ENCODE peak calls at places on chromosomes 1 and 21, in ten cellular contexts. V is RWPE1; Y is aorta; T is A549; F is GM10248; G is neural progenitor cell; Z is T-helper 9 cell; H is midbrain; B is activated CD4-positive, alpha-beta T cell treated with anti-CD3 and anti-CD28 coated beads, Interleukin-2, amount 50 U/mL, for 24 hours; E is activated CD8-positive, alpha-beta memory T cell treated with anti-CD3 and anti-CD28 coated beads, Interleukin-2, amount 50 U/mL, for 48 hours. L is an unnamed sample.

GRCh38 chr1:242243472-242243871 is 244.6 kb upstream of the MAP1LC3C start:
- DNase-seq in V (no peak), Y (no peak), T (no peak), F (peak; percentile 35), G (no peak), Z (no peak), H (peak; percentile 68), B (no peak), E (no peak), L (no peak)

GRCh38 chr1:162192323-162192678 is 122.8 kb downstream of the NOS1AP start:
- DNase-seq in V (no peak), Y (no peak), T (no peak), F (no peak), G (no peak), Z (no peak), H (no peak), B (no peak), E (no peak), L (no peak)

GRCh38 chr1:113768916-113769598 is 9.8 kb upstream of the PHTF1 start:
- DNase-seq in V (no peak), Y (no peak), T (no peak), F (no peak), G (peak; percentile 61), Z (no peak), H (no peak), B (no peak), E (no peak), L (no peak)

GRCh38 chr1:181089017-181089776 is 697 bp downstream of the IER5 start:
- DNase-seq in V (no peak), Y (peak; percentile 67), T (no peak), F (no peak), G (peak; percentile 67), Z (peak; percentile 21), H (no peak), B (no peak), E (peak; percentile 82), L (peak; percentile 26)

GRCh38 chr1:24981632-24982007 is 51.5 kb upstream of the RUNX3 start:
- DNase-seq in V (no peak), Y (no peak), T (no peak), F (no peak), G (no peak), Z (peak; percentile 29), H (no peak), B (no peak), E (no peak), L (peak; percentile 27)

GRCh38 chr1:156629825-156630449 is 10.7 kb downstream of the HAPLN2 start:
- DNase-seq in V (no peak), Y (no peak), T (no peak), F (no peak), G (no peak), Z (no peak), H (no peak), B (no peak), E (no peak), L (no peak)

GRCh38 chr1:43435146-43436145 is 18.3 kb downstream of the HYI start:
- DNase-seq in V (no peak), Y (peak; percentile 63), T (no peak), F (no peak), G (peak; percentile 46), Z (no peak), H (peak; percentile 29), B (no peak), E (no peak), L (no peak)

GRCh38 chr21:45917241-45917640 is 64.3 kb upstream of the COL6A1 start:
- DNase-seq in V (no peak), Y (no peak), T (no peak), F (no peak), G (no peak), Z (no peak), H (no peak), B (no peak), E (no peak), L (no peak)

GRCh38 chr1:210299501-210299900 is 29.2 kb upstream of the HHAT start:
- DNase-seq in V (peak; percentile 15), Y (no peak), T (no peak), F (no peak), G (no peak), Z (no peak), H (no peak), B (no peak), E (no peak), L (no peak)

GRCh38 chr21:43853851-43854772 is 10.9 kb upstream of the AGPAT3 start:
- DNase-seq in V (no peak), Y (no peak), T (no peak), F (no peak), G (no peak), Z (no peak), H (no peak), B (no peak), E (no peak), L (no peak)

GRCh38 chr21:39523398-39523797 is 71.6 kb downstream of the SH3BGR start:
- DNase-seq in V (no peak), Y (peak; percentile 59), T (no peak), F (no peak), G (no peak), Z (no peak), H (no peak), B (no peak), E (no peak), L (no peak)

GRCh38 chr1:245677446-245678240 is 522.9 kb downstream of the KIF26B start:
- DNase-seq in V (no peak), Y (peak; percentile 23), T (no peak), F (no peak), G (no peak), Z (no peak), H (no peak), B (no peak), E (no peak), L (no peak)

GRCh38 chr1:109312978-109313775 is 6.4 kb upstream of the MYBPHL start:
- DNase-seq in V (no peak), Y (no peak), T (no peak), F (no peak), G (no peak), Z (no peak), H (peak; percentile 83), B (no peak), E (no peak), L (no peak)

GRCh38 chr1:204545202-204545601 is 29.0 kb downstream of the MDM4 start:
- DNase-seq in V (peak; percentile 44), Y (no peak), T (no peak), F (no peak), G (no peak), Z (no peak), H (no peak), B (no peak), E (no peak), L (no peak)

GRCh38 chr1:89547563-89548485 is 23.2 kb downstream of the LRRC8B start:
- DNase-seq in V (peak; percentile 90), Y (no peak), T (peak; percentile 43), F (no peak), G (no peak), Z (no peak), H (peak; percentile 24), B (no peak), E (no peak), L (no peak)

GRCh38 chr1:89633745-89634625 is 1.1 kb downstream of the LRRC8C start:
- DNase-seq in V (peak; percentile 39), Y (no peak), T (peak; percentile 29), F (peak; percentile 19), G (peak; percentile 35), Z (no peak), H (peak; percentile 44), B (peak; percentile 17), E (no peak), L (no peak)

GRCh38 chr1:226097866-226098625 is 35.5 kb downstream of the H3-3A start:
- DNase-seq in V (peak; percentile 78), Y (no peak), T (no peak), F (no peak), G (no peak), Z (no peak), H (no peak), B (no peak), E (no peak), L (no peak)

GRCh38 chr1:224411766-224412165 is 22.8 kb downstream of the WDR26 start:
- DNase-seq in V (no peak), Y (no peak), T (no peak), F (no peak), G (no peak), Z (no peak), H (no peak), B (no peak), E (no peak), L (no peak)

GRCh38 chr1:164950453-164951052 is 391.6 kb downstream of the PBX1 start:
- DNase-seq in V (no peak), Y (no peak), T (no peak), F (no peak), G (no peak), Z (no peak), H (no peak), B (no peak), E (no peak), L (no peak)

GRCh38 chr1:61079898-61080336 is 2.4 kb upstream of the NFIA start:
- DNase-seq in V (peak; percentile 69), Y (peak; percentile 84), T (peak; percentile 79), F (no peak), G (peak; percentile 60), Z (no peak), H (peak; percentile 87), B (no peak), E (no peak), L (no peak)

GRCh38 chr1:200802865-200803512 is 64.3 kb downstream of the CAMSAP2 start:
- DNase-seq in V (peak; percentile 89), Y (peak; percentile 79), T (peak; percentile 84), F (peak; percentile 58), G (peak; percentile 93), Z (peak; percentile 65), H (peak; percentile 82), B (peak; percentile 25), E (peak; percentile 79), L (peak; percentile 66)

GRCh38 chr1:191498318-191498717 is 659.9 kb upstream of the RGS18 start:
- DNase-seq in V (peak; percentile 46), Y (no peak), T (no peak), F (no peak), G (no peak), Z (no peak), H (no peak), B (no peak), E (no peak), L (no peak)

GRCh38 chr1:228037401-228038386 is 30.9 kb downstream of the WNT3A start:
- DNase-seq in V (peak; percentile 56), Y (peak; percentile 44), T (no peak), F (peak; percentile 84), G (peak; percentile 86), Z (no peak), H (no peak), B (no peak), E (peak; percentile 68), L (no peak)

GRCh38 chr1:220335668-220336067 is 63.4 kb upstream of the RAB3GAP2 start:
- DNase-seq in V (no peak), Y (no peak), T (no peak), F (no peak), G (no peak), Z (no peak), H (no peak), B (no peak), E (no peak), L (no peak)

GRCh38 chr1:5751833-5752714 is 240.2 kb downstream of the NPHP4 start:
- DNase-seq in V (no peak), Y (peak; percentile 35), T (no peak), F (no peak), G (peak; percentile 48), Z (no peak), H (no peak), B (no peak), E (no peak), L (no peak)

GRCh38 chr1:43639990-43640794 is 9.8 kb upstream of the KDM4A start:
- DNase-seq in V (no peak), Y (no peak), T (no peak), F (no peak), G (no peak), Z (no peak), H (no peak), B (no peak), E (no peak), L (no peak)

GRCh38 chr1:228555074-228555989 is 68.2 kb downstream of the RNF187 start:
- DNase-seq in V (no peak), Y (no peak), T (peak; percentile 33), F (no peak), G (peak; percentile 16), Z (no peak), H (no peak), B (no peak), E (peak; percentile 75), L (peak; percentile 8)

GRCh38 chr1:225767591-225768540 is 9.8 kb upstream of the SRP9 start:
- DNase-seq in V (no peak), Y (peak; percentile 87), T (no peak), F (no peak), G (no peak), Z (no peak), H (no peak), B (no peak), E (peak; percentile 36), L (no peak)

L was measured in T-cell.